ENCODE peak calls at places on chromosomes 13 and 19, in six cellular contexts. E is NCI-H82; L is stimulated activated CD8-positive, alpha-beta memory T cell treated with anti-CD3 and anti-CD28 coated beads, Interleukin-2, amount 100 ng/mL, for 1 hour; K is A172; Y is DND-41; V is kidney glomerular epithelial cell. X is an unnamed sample.

GRCh38 chr19:48802623-48803022 is 8.2 kb downstream of the BCAT2 start:
- DNase-seq in E (no peak), L (no peak), K (no peak), Y (no peak), V (no peak), X (no peak)

GRCh38 chr19:15294591-15294990 is 37.7 kb downstream of the BRD4 start:
- DNase-seq in E (no peak), L (no peak), K (no peak), Y (no peak), V (no peak), X (no peak)

GRCh38 chr13:70994204-70994603 is 872.8 kb downstream of the DACH1 start:
- DNase-seq in E (no peak), L (no peak), K (no peak), Y (no peak), V (no peak), X (no peak)

GRCh38 chr19:46426506-46427162 is 2.1 kb downstream of the PNMA8C start:
- DNase-seq in E (peak), L (no peak), K (no peak), Y (no peak), V (peak), X (no peak)

GRCh38 chr19:6071840-6072239 is 38.5 kb downstream of the RFX2 start:
- DNase-seq in E (no peak), L (no peak), K (no peak), Y (no peak), V (no peak), X (no peak)

GRCh38 chr13:39273953-39274352 is 235.7 kb downstream of the NHLRC3 start:
- DNase-seq in E (peak), L (no peak), K (peak), Y (no peak), V (peak), X (peak)

GRCh38 chr19:6599866-6600454 is 9.0 kb upstream of the CD70 start:
- DNase-seq in E (no peak), L (no peak), K (no peak), Y (no peak), V (no peak), X (no peak)

GRCh38 chr19:51127755-51128154 is 3.0 kb downstream of the SIGLEC9 start:
- DNase-seq in E (no peak), L (no peak), K (peak), Y (no peak), V (no peak), X (peak)

GRCh38 chr13:114128624-114129522 is 3.5 kb downstream of the RASA3 start:
- DNase-seq in E (no peak), L (peak), K (peak), Y (peak), V (peak), X (peak)

GRCh38 chr13:101307181-101307701 is 109.1 kb downstream of the NALCN start:
- DNase-seq in E (no peak), L (no peak), K (no peak), Y (peak), V (peak), X (peak)

GRCh38 chr13:80388506-80388905 is 47.6 kb upstream of the SPRY2 start:
- DNase-seq in E (no peak), L (no peak), K (no peak), Y (no peak), V (no peak), X (no peak)

GRCh38 chr13:52980695-52981094 is 47.9 kb upstream of the OLFM4 start:
- DNase-seq in E (no peak), L (no peak), K (peak), Y (no peak), V (no peak), X (no peak)

GRCh38 chr13:59086147-59086546 is 1077.6 kb downstream of the DIAPH3 start:
- DNase-seq in E (no peak), L (no peak), K (peak), Y (no peak), V (peak), X (peak)

GRCh38 chr19:10286803-10287737 is at the start of gene ICAM4:
- DNase-seq in E (peak), L (no peak), K (no peak), Y (peak), V (no peak), X (no peak)

GRCh38 chr13:60572003-60572792 is 175.2 kb downstream of the TDRD3 start:
- DNase-seq in E (no peak), L (no peak), K (peak), Y (no peak), V (peak), X (peak)

X was measured in RPMI7951.